ENCODE peak calls at places on chromosomes 13 and 19, in four cellular contexts. O is left ventricle myocardium inferior; T is activated CD4-positive, alpha-beta T cell treated with anti-CD3 and anti-CD28 coated beads, Interleukin-2, amount 50 U/mL, for 4 hours; C is tibial artery. P is an unnamed sample.
A peak's percentile ranks its signal among the peaks of the same experiment; 100 is the strongest.

GRCh38 chr19:13143135-13143534 is 7.0 kb downstream of the STX10 start:
- DNase-seq in O (no peak), T (no peak), C (no peak), P (no peak)

GRCh38 chr13:102291587-102292218 is 110.1 kb downstream of the FGF14 start:
- DNase-seq in O (no peak), T (no peak), C (no peak), P (no peak)

GRCh38 chr19:29645911-29646310 is 19.4 kb upstream of the PLEKHF1 start:
- DNase-seq in O (peak; percentile 48), T (no peak), C (no peak), P (no peak)

GRCh38 chr19:55383789-55384575 is at the start of gene TMEM238:
- DNase-seq in O (peak; percentile 46), T (peak; percentile 27), C (no peak), P (no peak)

GRCh38 chr13:67096418-67096817 is 133.7 kb downstream of the PCDH9 start:
- DNase-seq in O (no peak), T (no peak), C (no peak), P (no peak)

GRCh38 chr13:70384156-70384555 is 275.9 kb upstream of the KLHL1 start:
- DNase-seq in O (no peak), T (no peak), C (no peak), P (no peak)

GRCh38 chr19:42325308-42325895 is at the start of gene MEGF8:
- DNase-seq in O (peak; percentile 97), T (peak; percentile 99), C (peak; percentile 99), P (peak; percentile 98)

GRCh38 chr19:18029617-18030338 is 21.8 kb downstream of the ARRDC2 start:
- DNase-seq in O (no peak), T (no peak), C (no peak), P (no peak)

GRCh38 chr13:39406688-39407087 is 196.3 kb downstream of the LHFPL6 start:
- DNase-seq in O (no peak), T (no peak), C (no peak), P (no peak)

GRCh38 chr19:3365447-3366103 is 808 bp upstream of the NFIC start:
- DNase-seq in O (peak; percentile 75), T (no peak), C (peak; percentile 91), P (no peak)

GRCh38 chr13:52356327-52356726 is 49.6 kb downstream of the THSD1 start:
- DNase-seq in O (no peak), T (no peak), C (no peak), P (no peak)

GRCh38 chr19:1223018-1223855 is 14.6 kb downstream of the CBARP start:
- DNase-seq in O (no peak), T (no peak), C (no peak), P (no peak)

GRCh38 chr19:48991823-48992570 is 1.1 kb downstream of the GYS1 start:
- DNase-seq in O (peak; percentile 63), T (no peak), C (peak; percentile 90), P (no peak)

GRCh38 chr13:35866801-35867200 is 264.4 kb downstream of the DCLK1 start:
- DNase-seq in O (peak; percentile 39), T (no peak), C (no peak), P (no peak)

GRCh38 chr13:111908391-111908790 is 158.6 kb upstream of the SOX1 start:
- DNase-seq in O (no peak), T (no peak), C (peak; percentile 46), P (no peak)

GRCh38 chr13:113759525-113760137 is 605 bp downstream of the TMEM255B start:
- DNase-seq in O (no peak), T (no peak), C (peak; percentile 62), P (no peak)

GRCh38 chr13:95624020-95624419 is 20.5 kb downstream of the DZIP1 start:
- DNase-seq in O (no peak), T (no peak), C (no peak), P (no peak)

GRCh38 chr19:10045371-10045770 is 32.1 kb downstream of the RDH8 start:
- DNase-seq in O (no peak), T (no peak), C (no peak), P (no peak)

GRCh38 chr19:16970821-16971220 is 55.8 kb downstream of the CPAMD8 start:
- DNase-seq in O (no peak), T (no peak), C (no peak), P (no peak)

GRCh38 chr19:51702103-51702753 is 9.1 kb downstream of the SPACA6 start:
- DNase-seq in O (peak; percentile 77), T (peak; percentile 41), C (peak; percentile 90), P (no peak)

P was measured in NCI-H2081 treated with DMSO at 0.1 percent for 48 hours.